ENCODE peak calls at places on chromosomes 2 and 18, in five cellular contexts. U is left colon; E is activated CD8-positive, alpha-beta T cell treated with anti-CD3 and anti-CD28 coated beads, Interleukin-2, amount 10 ng/mL, durations not matched to agents 7 days and 5 days; B is epithelial cell of esophagus; I is Right ventricle myocardium superior. J is an unnamed sample.

GRCh38 chr2:237427807-237428506 is 14.0 kb upstream of the COL6A3 start:
- DNase-seq in U (no peak), E (peak), B (no peak), I (no peak), J (no peak)

GRCh38 chr2:28927469-28927868 is 33.0 kb downstream of the WDR43 start:
- DNase-seq in U (no peak), E (no peak), B (peak), I (no peak), J (no peak)

GRCh38 chr2:218024336-218024735 is 21.5 kb upstream of the TNS1 start:
- DNase-seq in U (peak), E (no peak), B (no peak), I (peak), J (no peak)

GRCh38 chr2:108278631-108279030 is 10.1 kb upstream of the SULT1C2 start:
- DNase-seq in U (no peak), E (no peak), B (peak), I (no peak), J (no peak)

GRCh38 chr2:144505245-144505801 is 14.6 kb downstream of the ZEB2 start:
- DNase-seq in U (no peak), E (no peak), B (no peak), I (no peak), J (no peak)

GRCh38 chr2:219493086-219493485 is 5.6 kb upstream of the GMPPA start:
- DNase-seq in U (no peak), E (no peak), B (no peak), I (no peak), J (no peak)

GRCh38 chr2:106232633-106233032 is 38.5 kb upstream of the UXS1 start:
- DNase-seq in U (no peak), E (no peak), B (no peak), I (peak), J (no peak)

GRCh38 chr18:34709631-34710429 is at the start of gene DTNA:
- DNase-seq in U (no peak), E (no peak), B (peak), I (no peak), J (no peak)

GRCh38 chr2:55804535-55804934 is 110.9 kb upstream of the PNPT1 start:
- DNase-seq in U (no peak), E (no peak), B (no peak), I (no peak), J (no peak)

GRCh38 chr2:85215074-85216050 is 82.2 kb downstream of the TCF7L1 start:
- DNase-seq in U (no peak), E (no peak), B (no peak), I (no peak), J (no peak)

GRCh38 chr2:221571108-221571390 is 1.1 kb downstream of the EPHA4 start:
- DNase-seq in U (peak), E (no peak), B (peak), I (no peak), J (no peak)

GRCh38 chr2:164620873-164621760 is at the start of gene GRB14:
- DNase-seq in U (peak), E (no peak), B (peak), I (peak), J (no peak)

GRCh38 chr18:60018801-60019462 is 119.1 kb downstream of the PMAIP1 start:
- DNase-seq in U (no peak), E (no peak), B (peak), I (no peak), J (no peak)

GRCh38 chr2:179596018-179596417 is 265.4 kb downstream of the ZNF385B start:
- DNase-seq in U (no peak), E (no peak), B (peak), I (no peak), J (no peak)

GRCh38 chr2:96546321-96546720 is 9.8 kb downstream of the ARID5A start:
- DNase-seq in U (no peak), E (peak), B (no peak), I (no peak), J (no peak)

GRCh38 chr2:28161466-28161865 is 231.2 kb upstream of the FOSL2 start:
- DNase-seq in U (no peak), E (no peak), B (peak), I (no peak), J (no peak)

GRCh38 chr2:240226672-240227537 is 86.4 kb upstream of the OTOS start:
- DNase-seq in U (no peak), E (no peak), B (no peak), I (no peak), J (no peak)

GRCh38 chr2:58620127-58620526 is 379.0 kb upstream of the FANCL start:
- DNase-seq in U (no peak), E (no peak), B (peak), I (no peak), J (no peak)

GRCh38 chr2:62672601-62673000 is 32.9 kb upstream of the EHBP1 start:
- DNase-seq in U (no peak), E (no peak), B (no peak), I (no peak), J (no peak)

GRCh38 chr2:230312638-230313037 is 14.4 kb upstream of the SP140L start:
- DNase-seq in U (no peak), E (no peak), B (peak), I (no peak), J (no peak)

GRCh38 chr2:135056790-135057189 is 4.7 kb downstream of the RAB3GAP1 start:
- DNase-seq in U (no peak), E (no peak), B (peak), I (no peak), J (no peak)

GRCh38 chr2:190551928-190552327 is 17.4 kb upstream of the NEMP2 start:
- DNase-seq in U (no peak), E (no peak), B (no peak), I (no peak), J (no peak)

GRCh38 chr2:216905649-216906048 is 45.8 kb upstream of the TNP1 start:
- DNase-seq in U (no peak), E (no peak), B (no peak), I (no peak), J (no peak)

GRCh38 chr2:75545917-75546316 is 14.8 kb downstream of the EVA1A start:
- DNase-seq in U (no peak), E (no peak), B (no peak), I (no peak), J (no peak)

GRCh38 chr2:166972002-166972401 is 83.7 kb downstream of the XIRP2 start:
- DNase-seq in U (no peak), E (no peak), B (no peak), I (no peak), J (no peak)

GRCh38 chr18:77061946-77062517 is 70.6 kb downstream of the MBP start:
- DNase-seq in U (no peak), E (peak), B (peak), I (no peak), J (no peak)

GRCh38 chr2:150133623-150134022 is 353.8 kb downstream of the RND3 start:
- DNase-seq in U (no peak), E (no peak), B (peak), I (no peak), J (no peak)

GRCh38 chr2:1539973-1540372 is 126.7 kb downstream of the TPO start:
- DNase-seq in U (no peak), E (no peak), B (no peak), I (no peak), J (no peak)

GRCh38 chr2:98084151-98084868 is 2.7 kb upstream of the VWA3B start:
- DNase-seq in U (peak), E (no peak), B (no peak), I (no peak), J (no peak)

GRCh38 chr18:49011291-49011746 is 60.6 kb upstream of the SMAD7 start:
- DNase-seq in U (no peak), E (no peak), B (no peak), I (peak), J (no peak)

J was measured in NCI-H187 treated with DMSO at 0.1 percent for 48 hours.